ENCODE peak calls at places on chromosomes 4 and X, in six cellular contexts. One of them, this sample, is unnamed.

GRCh38 chrX:126994011-126994410 is 174.5 kb downstream of the PRR32 start:
- DNase-seq in endothelial cell: no peak
- DNase-seq in AG09319: no peak
- DNase-seq in retinal pigment epithelial cell: no peak
- DNase-seq in GM10248: no peak
- DNase-seq in breast epithelium: no peak
- DNase-seq in this sample: no peak

GRCh38 chrX:4656419-4656818 is 943.0 kb upstream of the PRKX start:
- DNase-seq in endothelial cell: no peak
- DNase-seq in AG09319: no peak
- DNase-seq in retinal pigment epithelial cell: no peak
- DNase-seq in GM10248: no peak
- DNase-seq in breast epithelium: no peak
- DNase-seq in this sample: no peak

GRCh38 chr4:139609647-139610046 is 53.6 kb upstream of the SETD7 start:
- DNase-seq in endothelial cell: no peak
- DNase-seq in AG09319: no peak
- DNase-seq in retinal pigment epithelial cell: peak; percentile 67
- DNase-seq in GM10248: no peak
- DNase-seq in breast epithelium: no peak
- DNase-seq in this sample: no peak

GRCh38 chr4:150973626-150974250 is 41.3 kb downstream of the LRBA start:
- DNase-seq in endothelial cell: no peak
- DNase-seq in AG09319: no peak
- DNase-seq in retinal pigment epithelial cell: no peak
- DNase-seq in GM10248: no peak
- DNase-seq in breast epithelium: no peak
- DNase-seq in this sample: no peak

GRCh38 chr4:106628616-106629606 is 260.3 kb upstream of the GIMD1 start:
- DNase-seq in endothelial cell: no peak
- DNase-seq in AG09319: no peak
- DNase-seq in retinal pigment epithelial cell: peak; percentile 46
- DNase-seq in GM10248: no peak
- DNase-seq in breast epithelium: no peak
- DNase-seq in this sample: no peak

GRCh38 chr4:27059446-27059845 is 198.8 kb downstream of the STIM2 start:
- DNase-seq in endothelial cell: no peak
- DNase-seq in AG09319: no peak
- DNase-seq in retinal pigment epithelial cell: no peak
- DNase-seq in GM10248: no peak
- DNase-seq in breast epithelium: no peak
- DNase-seq in this sample: no peak

GRCh38 chrX:101348452-101349222 is at the start of gene TIMM8A:
- DNase-seq in endothelial cell: peak; percentile 60
- DNase-seq in AG09319: peak; percentile 12
- DNase-seq in retinal pigment epithelial cell: no peak
- DNase-seq in GM10248: peak; percentile 86
- DNase-seq in breast epithelium: peak; percentile 67
- DNase-seq in this sample: peak; percentile 87

GRCh38 chr4:7699040-7699439 is 240.6 kb downstream of the AFAP1 start:
- DNase-seq in endothelial cell: no peak
- DNase-seq in AG09319: peak; percentile 65
- DNase-seq in retinal pigment epithelial cell: no peak
- DNase-seq in GM10248: no peak
- DNase-seq in breast epithelium: no peak
- DNase-seq in this sample: no peak

GRCh38 chrX:97399400-97399799 is 515.7 kb downstream of the RPA4 start:
- DNase-seq in endothelial cell: no peak
- DNase-seq in AG09319: peak; percentile 19
- DNase-seq in retinal pigment epithelial cell: no peak
- DNase-seq in GM10248: peak; percentile 13
- DNase-seq in breast epithelium: no peak
- DNase-seq in this sample: peak; percentile 10

GRCh38 chrX:126770179-126770578 is 49.4 kb upstream of the PRR32 start:
- DNase-seq in endothelial cell: peak; percentile 17
- DNase-seq in AG09319: no peak
- DNase-seq in retinal pigment epithelial cell: no peak
- DNase-seq in GM10248: peak; percentile 18
- DNase-seq in breast epithelium: no peak
- DNase-seq in this sample: peak; percentile 35

GRCh38 chr4:77510367-77510766 is 95.3 kb upstream of the CXCL13 start:
- DNase-seq in endothelial cell: no peak
- DNase-seq in AG09319: no peak
- DNase-seq in retinal pigment epithelial cell: no peak
- DNase-seq in GM10248: no peak
- DNase-seq in breast epithelium: no peak
- DNase-seq in this sample: no peak

GRCh38 chr4:8199594-8200301 is 658 bp downstream of the SH3TC1 start:
- DNase-seq in endothelial cell: no peak
- DNase-seq in AG09319: no peak
- DNase-seq in retinal pigment epithelial cell: peak; percentile 54
- DNase-seq in GM10248: no peak
- DNase-seq in breast epithelium: no peak
- DNase-seq in this sample: peak; percentile 64

GRCh38 chr4:15089979-15090378 is 87.7 kb downstream of the CPEB2 start:
- DNase-seq in endothelial cell: no peak
- DNase-seq in AG09319: no peak
- DNase-seq in retinal pigment epithelial cell: no peak
- DNase-seq in GM10248: no peak
- DNase-seq in breast epithelium: no peak
- DNase-seq in this sample: no peak

GRCh38 chr4:12583286-12583685 is 900.9 kb downstream of the RAB28 start:
- DNase-seq in endothelial cell: no peak
- DNase-seq in AG09319: no peak
- DNase-seq in retinal pigment epithelial cell: no peak
- DNase-seq in GM10248: no peak
- DNase-seq in breast epithelium: no peak
- DNase-seq in this sample: no peak

GRCh38 chr4:119053245-119053644 is 82.4 kb upstream of the MYOZ2 start:
- DNase-seq in endothelial cell: no peak
- DNase-seq in AG09319: no peak
- DNase-seq in retinal pigment epithelial cell: no peak
- DNase-seq in GM10248: no peak
- DNase-seq in breast epithelium: no peak
- DNase-seq in this sample: no peak

GRCh38 chrX:38304010-38304409 is 23.3 kb downstream of the RPGR start:
- DNase-seq in endothelial cell: peak; percentile 11
- DNase-seq in AG09319: no peak
- DNase-seq in retinal pigment epithelial cell: no peak
- DNase-seq in GM10248: no peak
- DNase-seq in breast epithelium: no peak
- DNase-seq in this sample: no peak

GRCh38 chr4:56655209-56655626 is 25.9 kb downstream of the HOPX start:
- DNase-seq in endothelial cell: peak; percentile 29
- DNase-seq in AG09319: no peak
- DNase-seq in retinal pigment epithelial cell: no peak
- DNase-seq in GM10248: peak; percentile 20
- DNase-seq in breast epithelium: no peak
- DNase-seq in this sample: peak; percentile 30

GRCh38 chr4:53714377-53715140 is 123.3 kb upstream of the LNX1 start:
- DNase-seq in endothelial cell: no peak
- DNase-seq in AG09319: peak; percentile 78
- DNase-seq in retinal pigment epithelial cell: peak; percentile 83
- DNase-seq in GM10248: no peak
- DNase-seq in breast epithelium: no peak
- DNase-seq in this sample: no peak

GRCh38 chrX:154121961-154122360 is 22.1 kb upstream of the OPN1LW start:
- DNase-seq in endothelial cell: no peak
- DNase-seq in AG09319: no peak
- DNase-seq in retinal pigment epithelial cell: peak; percentile 84
- DNase-seq in GM10248: no peak
- DNase-seq in breast epithelium: peak; percentile 51
- DNase-seq in this sample: no peak

GRCh38 chrX:119036369-119037029 is 36.3 kb upstream of the CT47C1 start:
- DNase-seq in endothelial cell: no peak
- DNase-seq in AG09319: no peak
- DNase-seq in retinal pigment epithelial cell: no peak
- DNase-seq in GM10248: no peak
- DNase-seq in breast epithelium: no peak
- DNase-seq in this sample: no peak

GRCh38 chr4:163092093-163092492 is 74.6 kb downstream of the NAF1 start:
- DNase-seq in endothelial cell: no peak
- DNase-seq in AG09319: no peak
- DNase-seq in retinal pigment epithelial cell: no peak
- DNase-seq in GM10248: no peak
- DNase-seq in breast epithelium: no peak
- DNase-seq in this sample: no peak

GRCh38 chr4:163755013-163755412 is 260.5 kb downstream of the TMA16 start:
- DNase-seq in endothelial cell: no peak
- DNase-seq in AG09319: no peak
- DNase-seq in retinal pigment epithelial cell: peak; percentile 5
- DNase-seq in GM10248: peak; percentile 15
- DNase-seq in breast epithelium: no peak
- DNase-seq in this sample: peak; percentile 17

GRCh38 chr4:41712413-41712812 is 36.1 kb downstream of the PHOX2B start:
- DNase-seq in endothelial cell: no peak
- DNase-seq in AG09319: no peak
- DNase-seq in retinal pigment epithelial cell: no peak
- DNase-seq in GM10248: no peak
- DNase-seq in breast epithelium: no peak
- DNase-seq in this sample: no peak

GRCh38 chrX:149909324-149910177 is 19.8 kb upstream of the HSFX4 start:
- DNase-seq in endothelial cell: no peak
- DNase-seq in AG09319: no peak
- DNase-seq in retinal pigment epithelial cell: no peak
- DNase-seq in GM10248: no peak
- DNase-seq in breast epithelium: no peak
- DNase-seq in this sample: no peak

GRCh38 chr4:151484396-151485102 is 75.6 kb downstream of the FHIP1A start:
- DNase-seq in endothelial cell: no peak
- DNase-seq in AG09319: peak; percentile 18
- DNase-seq in retinal pigment epithelial cell: peak; percentile 76
- DNase-seq in GM10248: no peak
- DNase-seq in breast epithelium: no peak
- DNase-seq in this sample: no peak

GRCh38 chrX:87736576-87736975 is 219.0 kb downstream of the KLHL4 start:
- DNase-seq in endothelial cell: no peak
- DNase-seq in AG09319: no peak
- DNase-seq in retinal pigment epithelial cell: no peak
- DNase-seq in GM10248: no peak
- DNase-seq in breast epithelium: no peak
- DNase-seq in this sample: no peak

GRCh38 chr4:111755571-111755970 is 389.7 kb upstream of the FAM241A start:
- DNase-seq in endothelial cell: no peak
- DNase-seq in AG09319: no peak
- DNase-seq in retinal pigment epithelial cell: no peak
- DNase-seq in GM10248: no peak
- DNase-seq in breast epithelium: no peak
- DNase-seq in this sample: no peak

GRCh38 chr4:77044458-77045124 is 31.2 kb downstream of the CCNI start:
- DNase-seq in endothelial cell: no peak
- DNase-seq in AG09319: no peak
- DNase-seq in retinal pigment epithelial cell: peak; percentile 26
- DNase-seq in GM10248: peak; percentile 24
- DNase-seq in breast epithelium: no peak
- DNase-seq in this sample: no peak

GRCh38 chr4:21979196-21979595 is 30.6 kb upstream of the KCNIP4 start:
- DNase-seq in endothelial cell: no peak
- DNase-seq in AG09319: no peak
- DNase-seq in retinal pigment epithelial cell: peak; percentile 58
- DNase-seq in GM10248: no peak
- DNase-seq in breast epithelium: no peak
- DNase-seq in this sample: no peak

GRCh38 chr4:36241771-36242170 is 2.5 kb downstream of the ARAP2 start:
- DNase-seq in endothelial cell: no peak
- DNase-seq in AG09319: no peak
- DNase-seq in retinal pigment epithelial cell: no peak
- DNase-seq in GM10248: peak; percentile 56
- DNase-seq in breast epithelium: no peak
- DNase-seq in this sample: peak; percentile 50
- TF ChIP-seq CTCF in endothelial cell: no peak
- TF ChIP-seq CTCF in AG09319: no peak
- TF ChIP-seq CTCF in retinal pigment epithelial cell: no peak
- TF ChIP-seq CTCF in GM10248: no peak
- TF ChIP-seq CTCF in breast epithelium: no peak
- TF ChIP-seq CTCF in this sample: no peak

DNA sequence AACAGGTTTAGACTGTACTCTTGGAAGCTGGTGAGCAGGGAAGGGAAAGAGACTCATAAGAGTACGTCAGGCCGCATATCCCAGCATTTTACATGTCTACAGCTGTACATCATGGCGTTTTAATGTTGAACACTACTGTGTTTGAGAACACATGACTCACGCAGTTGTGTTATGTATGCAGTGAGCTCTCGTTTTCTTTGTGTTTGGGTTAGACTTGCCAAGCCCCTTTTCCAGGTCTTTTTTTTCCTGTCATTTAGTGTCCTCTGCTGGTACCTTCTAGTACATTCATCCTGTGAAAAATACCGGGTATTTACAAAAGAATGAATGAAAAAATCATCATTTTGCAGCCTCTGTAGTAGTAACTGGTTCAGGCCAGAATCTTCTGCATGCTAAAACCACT is 35.3 kb downstream of the SMS start:
- DNase-seq in endothelial cell: no peak
- DNase-seq in AG09319: peak; percentile 29
- DNase-seq in retinal pigment epithelial cell: no peak
- DNase-seq in GM10248: no peak
- DNase-seq in breast epithelium: no peak
- DNase-seq in this sample: no peak
- TF ChIP-seq CTCF in endothelial cell: no peak
- TF ChIP-seq CTCF in AG09319: peak; percentile 55
- TF ChIP-seq CTCF in retinal pigment epithelial cell: peak; percentile 31
- TF ChIP-seq CTCF in GM10248: no peak
- TF ChIP-seq CTCF in breast epithelium: peak; percentile 38
- TF ChIP-seq CTCF in this sample: no peak

GRCh38 chr4:113762851-113763172 is 1.3 kb upstream of the CAMK2D start:
- DNase-seq in endothelial cell: no peak
- DNase-seq in AG09319: no peak
- DNase-seq in retinal pigment epithelial cell: no peak
- DNase-seq in GM10248: no peak
- DNase-seq in breast epithelium: no peak
- DNase-seq in this sample: no peak
- TF ChIP-seq CTCF in endothelial cell: no peak
- TF ChIP-seq CTCF in AG09319: no peak
- TF ChIP-seq CTCF in retinal pigment epithelial cell: peak; percentile 8
- TF ChIP-seq CTCF in GM10248: no peak
- TF ChIP-seq CTCF in breast epithelium: peak; percentile 11
- TF ChIP-seq CTCF in this sample: no peak

GRCh38 chr4:65868096-65868824 is 198.0 kb upstream of the EPHA5 start:
- DNase-seq in endothelial cell: no peak
- DNase-seq in AG09319: no peak
- DNase-seq in retinal pigment epithelial cell: no peak
- DNase-seq in GM10248: no peak
- DNase-seq in breast epithelium: no peak
- DNase-seq in this sample: no peak

GRCh38 chr4:65861993-65862392 is 191.7 kb upstream of the EPHA5 start:
- DNase-seq in endothelial cell: no peak
- DNase-seq in AG09319: no peak
- DNase-seq in retinal pigment epithelial cell: no peak
- DNase-seq in GM10248: no peak
- DNase-seq in breast epithelium: no peak
- DNase-seq in this sample: no peak

DNA sequence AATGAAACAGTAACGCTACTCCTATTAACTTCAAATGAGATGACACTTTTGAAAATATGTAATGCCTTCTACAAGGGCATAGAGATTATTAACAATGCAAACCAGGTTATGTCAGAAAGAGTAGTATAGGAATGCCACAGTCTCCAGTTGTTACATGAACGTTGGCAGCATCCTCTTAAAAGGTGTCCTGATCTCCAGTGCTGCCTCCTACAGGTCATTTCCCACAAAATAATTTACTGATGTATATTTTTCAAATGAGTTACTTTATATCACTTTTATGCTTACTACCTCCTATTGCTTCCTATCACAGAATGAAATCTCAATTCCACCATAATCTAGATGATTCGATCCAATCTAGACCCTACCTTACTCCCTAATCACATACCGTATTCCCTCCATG is 195.2 kb upstream of the EPHA5 start:
- DNase-seq in endothelial cell: peak; percentile 13
- DNase-seq in AG09319: no peak
- DNase-seq in retinal pigment epithelial cell: no peak
- DNase-seq in GM10248: no peak
- DNase-seq in breast epithelium: no peak
- DNase-seq in this sample: no peak
- TF ChIP-seq CTCF in endothelial cell: peak; percentile 39
- TF ChIP-seq CTCF in AG09319: peak; percentile 1
- TF ChIP-seq CTCF in retinal pigment epithelial cell: peak; percentile 43
- TF ChIP-seq CTCF in GM10248: no peak
- TF ChIP-seq CTCF in breast epithelium: no peak
- TF ChIP-seq CTCF in this sample: no peak

This sample was measured in GM13976.